ENCODE peak calls at places on chromosomes 4 and X, in six cellular contexts. C is left ventricle myocardium inferior; Q is IMR-90; M is ovary; F is CD8-positive, alpha-beta T cell; B is HFF-Myc. T is an unnamed sample.

GRCh38 chr4:155807021-155807420 is 48.2 kb downstream of the GUCY1B1 start:
- DNase-seq in C (no peak), Q (peak; percentile 79), M (no peak), F (no peak), B (peak; percentile 15), T (no peak)

GRCh38 chr4:123359449-123360306 is 36.9 kb upstream of the SPRY1 start:
- DNase-seq in C (no peak), Q (no peak), M (no peak), F (no peak), B (no peak), T (no peak)

GRCh38 chrX:78357342-78358055 is 30.1 kb upstream of the CYSLTR1 start:
- DNase-seq in C (no peak), Q (no peak), M (no peak), F (no peak), B (no peak), T (no peak)

GRCh38 chr4:76803522-76803921 is 94.4 kb downstream of the SOWAHB start:
- DNase-seq in C (no peak), Q (peak; percentile 92), M (peak; percentile 35), F (no peak), B (peak; percentile 87), T (no peak)

GRCh38 chr4:891747-892146 is 40.4 kb downstream of the GAK start:
- DNase-seq in C (no peak), Q (no peak), M (no peak), F (no peak), B (no peak), T (no peak)

GRCh38 chr4:7342223-7342576 is 92.5 kb downstream of the PSAPL1 start:
- DNase-seq in C (peak; percentile 6), Q (no peak), M (no peak), F (no peak), B (no peak), T (no peak)

GRCh38 chr4:142126890-142127497 is 490.6 kb downstream of the IL15 start:
- DNase-seq in C (no peak), Q (peak; percentile 80), M (peak; percentile 24), F (peak; percentile 64), B (peak; percentile 67), T (peak; percentile 10)

GRCh38 chr4:108171541-108172230 is 3.0 kb upstream of the LEF1 start:
- DNase-seq in C (no peak), Q (no peak), M (peak; percentile 25), F (peak; percentile 73), B (no peak), T (no peak)

GRCh38 chr4:136985683-136986082 is 546.6 kb downstream of the PCDH18 start:
- DNase-seq in C (no peak), Q (no peak), M (no peak), F (no peak), B (no peak), T (no peak)

GRCh38 chr4:83110970-83111369 is 3.6 kb downstream of the PLAC8 start:
- DNase-seq in C (no peak), Q (no peak), M (no peak), F (no peak), B (no peak), T (no peak)

GRCh38 chr4:83850435-83850834 is 314.5 kb downstream of the GPAT3 start:
- DNase-seq in C (no peak), Q (peak; percentile 52), M (no peak), F (no peak), B (no peak), T (no peak)

GRCh38 chr4:176902710-176903323 is 110.1 kb upstream of the VEGFC start:
- DNase-seq in C (no peak), Q (peak; percentile 95), M (no peak), F (no peak), B (peak; percentile 61), T (peak; percentile 12)

DNA sequence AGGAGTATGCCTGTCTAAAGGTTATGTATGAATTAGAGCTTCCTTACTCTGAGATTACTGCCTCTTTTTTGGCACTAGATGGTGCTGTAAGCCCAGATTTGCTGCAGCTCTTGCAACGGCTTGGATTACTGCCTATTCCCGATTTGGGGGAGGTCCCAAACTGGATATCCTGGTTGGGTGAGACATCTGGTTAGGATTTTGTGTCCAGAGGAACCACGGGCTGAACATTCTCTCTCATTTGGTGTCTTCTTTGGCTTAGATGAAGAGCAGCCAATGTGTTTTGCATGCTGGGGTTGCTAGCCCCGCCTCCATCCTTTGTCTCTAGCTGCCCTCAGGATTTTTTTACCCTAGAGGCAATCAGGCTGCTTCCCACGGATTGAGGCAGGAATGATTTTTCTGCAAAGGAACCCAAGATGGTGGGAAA is 31.9 kb downstream of the F8A1 start:
- DNase-seq in C (peak; percentile 19), Q (peak; percentile 80), M (peak; percentile 50), F (peak; percentile 10), B (peak; percentile 75), T (no peak)
- H3K4me3 ChIP-seq in C (peak overlapping the region; percentile 41), Q (peak overlapping the region; percentile 6), M (no peak overlapping the region), F (peak overlapping the region; percentile 15), B (no peak overlapping the region), T (peak overlapping the region; percentile 11)

DNA sequence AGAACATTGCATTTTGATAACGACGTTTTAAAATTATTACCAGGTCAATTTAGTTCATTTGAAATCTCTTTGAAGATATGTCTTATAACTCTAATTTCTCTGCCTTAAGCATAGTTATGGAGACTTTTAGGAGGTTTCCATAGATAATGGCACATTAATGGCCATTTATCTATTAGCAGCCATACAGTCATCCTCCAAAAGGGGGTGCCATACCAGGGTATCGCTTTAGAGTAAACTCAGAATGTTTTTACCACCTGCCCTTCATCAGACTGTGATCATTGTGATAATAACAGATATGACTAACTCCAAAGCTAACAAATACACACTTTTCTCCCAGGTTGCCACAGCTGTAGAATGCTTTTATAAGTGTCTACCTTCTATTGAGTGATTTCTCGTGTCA is 461.5 kb downstream of the FSTL5 start:
- DNase-seq in C (no peak), Q (no peak), M (no peak), F (no peak), B (no peak), T (no peak)
- TF ChIP-seq CTCF in C (no peak), Q (no peak), M (no peak), F (no peak), B (peak; percentile 11), T (peak; percentile 12)

DNA sequence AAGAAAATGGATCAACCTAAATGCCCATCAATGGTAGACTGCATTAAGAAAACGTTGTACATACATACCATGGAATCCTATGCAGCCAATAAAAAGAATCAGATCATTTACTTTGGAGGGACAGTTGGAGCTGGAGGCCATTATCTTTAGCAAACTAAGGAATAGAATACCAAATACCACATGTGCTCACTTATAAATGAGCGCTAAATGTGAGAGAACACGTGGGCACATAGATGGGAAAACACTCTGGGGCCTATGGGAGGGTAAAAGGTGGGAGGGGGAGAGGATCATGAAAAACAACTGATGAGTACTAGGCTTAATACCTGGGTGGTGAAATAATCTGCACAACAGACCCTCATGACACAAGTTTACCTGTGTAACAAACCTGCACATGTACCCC is 1729.9 kb upstream of the PCDH10 start:
- DNase-seq in C (no peak), Q (no peak), M (no peak), F (no peak), B (no peak), T (no peak)
- H3K4me3 ChIP-seq in C (no peak overlapping the region), Q (no peak overlapping the region), M (no peak overlapping the region), F (no peak overlapping the region), B (no peak overlapping the region), T (no peak overlapping the region)

DNA sequence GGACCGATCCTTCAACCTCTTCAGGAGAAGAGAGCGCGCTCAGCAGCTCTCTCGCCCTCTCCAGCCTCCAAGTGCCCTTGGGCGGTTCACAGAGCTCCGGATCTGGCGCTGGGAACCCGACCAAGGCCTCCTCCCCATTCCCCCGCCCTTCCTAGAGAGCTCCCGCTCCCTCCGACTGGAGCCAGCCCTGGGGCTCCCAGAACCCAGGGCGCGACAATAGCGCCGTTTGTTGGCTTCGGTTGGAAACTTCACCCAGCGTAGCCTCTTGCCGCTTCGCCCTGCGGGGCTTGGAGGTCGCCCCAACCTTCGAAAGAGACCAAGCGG is 3.1 kb upstream of the SOX3 start:
- DNase-seq in C (no peak), Q (no peak), M (no peak), F (no peak), B (no peak), T (no peak)
- TF ChIP-seq CTCF in C (peak; percentile 17), Q (peak; percentile 5), M (no peak), F (no peak), B (no peak), T (no peak)

DNA sequence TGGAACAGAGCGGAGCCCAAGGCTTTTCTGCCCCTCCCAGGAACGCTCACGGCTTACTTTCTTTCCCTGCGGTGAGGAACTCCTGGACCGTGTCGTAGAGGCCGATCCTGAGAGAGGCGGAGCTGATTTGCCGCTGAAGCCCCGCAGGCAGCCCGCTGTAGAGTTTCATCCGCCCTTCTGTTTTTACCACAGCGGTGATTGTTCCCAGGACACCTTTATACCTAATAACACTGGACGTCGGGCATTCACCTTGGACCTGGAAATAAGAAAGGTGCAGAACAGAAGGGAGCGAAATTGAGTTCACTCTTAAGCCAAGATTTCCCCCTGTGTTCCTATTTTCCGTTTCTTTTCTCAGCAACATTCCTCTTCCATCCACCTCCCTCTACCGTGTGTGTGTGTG is 1.0 kb downstream of the UCP1 start:
- DNase-seq in C (no peak), Q (no peak), M (no peak), F (no peak), B (no peak), T (no peak)
- H3K4me3 ChIP-seq in C (peak overlapping the region; percentile 47), Q (no peak overlapping the region), M (no peak overlapping the region), F (peak overlapping the region; percentile 32), B (no peak overlapping the region), T (no peak overlapping the region)

DNA sequence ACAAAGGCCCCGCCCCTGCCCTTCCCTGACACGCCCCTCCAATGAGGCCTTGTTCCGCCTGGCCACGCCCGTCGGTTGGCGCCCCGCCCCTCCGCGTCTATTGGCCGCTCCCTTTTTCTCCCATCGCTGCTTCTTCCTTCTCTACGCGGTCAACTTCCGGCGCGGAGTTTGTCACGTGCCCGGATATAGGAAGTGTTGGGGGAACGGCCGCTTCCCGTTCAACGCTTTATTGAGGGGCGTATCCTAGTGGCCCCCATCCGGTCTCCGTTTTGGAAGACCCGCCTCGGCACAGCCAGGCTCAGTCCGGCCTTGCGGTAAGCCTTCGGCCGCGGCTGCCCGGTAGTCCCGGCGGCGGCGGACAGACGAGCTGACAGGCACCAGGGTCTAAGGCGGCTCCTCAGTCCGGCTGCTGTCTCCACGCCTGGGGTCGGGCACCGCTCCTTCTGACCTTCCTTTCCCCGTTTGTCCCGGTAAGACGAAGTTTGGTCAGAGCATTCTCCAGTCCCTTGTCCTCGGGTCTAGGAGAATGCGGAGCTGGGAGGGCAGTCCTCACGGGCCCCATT is at the start of gene EXOC1:
- DNase-seq in C (peak; percentile 99), Q (peak; percentile 94), M (peak; percentile 99), F (peak; percentile 98), B (peak; percentile 88), T (peak; percentile 88)
- TF ChIP-seq CTCF in C (no peak), Q (no peak), M (no peak), F (no peak), B (no peak), T (no peak)

GRCh38 chr4:8577972-8578371 is 2.2 kb upstream of the GPR78 start:
- DNase-seq in C (no peak), Q (no peak), M (no peak), F (no peak), B (no peak), T (no peak)
- H3K4me3 ChIP-seq in C (no peak overlapping the region), Q (no peak overlapping the region), M (no peak overlapping the region), F (no peak overlapping the region), B (no peak overlapping the region), T (no peak overlapping the region)